ENCODE peak calls at places on chromosome 14, in six cellular contexts. One of them, this sample, is unnamed.

GRCh38 chr14:52299692-52300278 is 14.3 kb upstream of the PTGER2 start:
- DNase-seq in left ventricle myocardium inferior: no peak
- DNase-seq in psoas muscle: no peak
- DNase-seq in choroid plexus epithelial cell: peak; percentile 77
- DNase-seq in WTC11: no peak
- DNase-seq in ovary: no peak
- DNase-seq in this sample: peak; percentile 61

GRCh38 chr14:51424569-51425251 is 184.7 kb downstream of the TMX1 start:
- DNase-seq in WTC11: no peak
- DNase-seq in left ventricle myocardium inferior: peak; percentile 48
- DNase-seq in psoas muscle: no peak
- DNase-seq in ovary: no peak
- DNase-seq in choroid plexus epithelial cell: peak; percentile 91
- DNase-seq in this sample: no peak

GRCh38 chr14:76421662-76422061 is 45.7 kb downstream of the ESRRB start:
- DNase-seq in WTC11: peak; percentile 32
- DNase-seq in psoas muscle: no peak
- DNase-seq in left ventricle myocardium inferior: no peak
- DNase-seq in choroid plexus epithelial cell: no peak
- DNase-seq in ovary: no peak
- DNase-seq in this sample: no peak

GRCh38 chr14:104801284-104802119 is 601 bp downstream of the ZBTB42 start:
- DNase-seq in ovary: no peak
- DNase-seq in WTC11: no peak
- DNase-seq in psoas muscle: no peak
- DNase-seq in choroid plexus epithelial cell: no peak
- DNase-seq in left ventricle myocardium inferior: no peak
- DNase-seq in this sample: no peak

GRCh38 chr14:64720190-64720589 is 16.0 kb downstream of the PLEKHG3 start:
- DNase-seq in left ventricle myocardium inferior: no peak
- DNase-seq in ovary: no peak
- DNase-seq in psoas muscle: no peak
- DNase-seq in WTC11: peak; percentile 5
- DNase-seq in choroid plexus epithelial cell: peak; percentile 83
- DNase-seq in this sample: no peak

GRCh38 chr14:65210118-65210826 is 108.0 kb upstream of the MAX start:
- DNase-seq in choroid plexus epithelial cell: peak; percentile 73
- DNase-seq in left ventricle myocardium inferior: no peak
- DNase-seq in psoas muscle: no peak
- DNase-seq in WTC11: no peak
- DNase-seq in ovary: no peak
- DNase-seq in this sample: no peak

GRCh38 chr14:34501997-34502396 is 37.5 kb downstream of the EAPP start:
- DNase-seq in WTC11: no peak
- DNase-seq in left ventricle myocardium inferior: no peak
- DNase-seq in ovary: no peak
- DNase-seq in choroid plexus epithelial cell: peak; percentile 69
- DNase-seq in psoas muscle: no peak
- DNase-seq in this sample: no peak

GRCh38 chr14:64870160-64870559 is 9.5 kb downstream of the SPTB start:
- DNase-seq in left ventricle myocardium inferior: no peak
- DNase-seq in WTC11: no peak
- DNase-seq in choroid plexus epithelial cell: no peak
- DNase-seq in psoas muscle: no peak
- DNase-seq in ovary: no peak
- DNase-seq in this sample: no peak

GRCh38 chr14:34678306-34678705 is 36.1 kb downstream of the CFL2 start:
- DNase-seq in WTC11: no peak
- DNase-seq in choroid plexus epithelial cell: no peak
- DNase-seq in left ventricle myocardium inferior: no peak
- DNase-seq in psoas muscle: no peak
- DNase-seq in ovary: no peak
- DNase-seq in this sample: no peak

GRCh38 chr14:75303415-75303814 is 24.8 kb downstream of the FOS start:
- DNase-seq in psoas muscle: peak; percentile 42
- DNase-seq in ovary: peak; percentile 61
- DNase-seq in choroid plexus epithelial cell: peak; percentile 86
- DNase-seq in left ventricle myocardium inferior: peak; percentile 47
- DNase-seq in WTC11: peak; percentile 49
- DNase-seq in this sample: peak; percentile 62

GRCh38 chr14:65303902-65304222 is 108.7 kb upstream of the FUT8 start:
- DNase-seq in choroid plexus epithelial cell: no peak
- DNase-seq in left ventricle myocardium inferior: no peak
- DNase-seq in psoas muscle: no peak
- DNase-seq in WTC11: no peak
- DNase-seq in ovary: no peak
- DNase-seq in this sample: no peak

GRCh38 chr14:37087520-37087919 is 84.9 kb downstream of the SLC25A21 start:
- DNase-seq in ovary: no peak
- DNase-seq in left ventricle myocardium inferior: no peak
- DNase-seq in WTC11: no peak
- DNase-seq in choroid plexus epithelial cell: no peak
- DNase-seq in psoas muscle: no peak
- DNase-seq in this sample: no peak

GRCh38 chr14:59314019-59314608 is 125.6 kb downstream of the DAAM1 start:
- DNase-seq in psoas muscle: no peak
- DNase-seq in left ventricle myocardium inferior: no peak
- DNase-seq in ovary: no peak
- DNase-seq in WTC11: no peak
- DNase-seq in choroid plexus epithelial cell: no peak
- DNase-seq in this sample: no peak
- TF ChIP-seq CTCF in psoas muscle: no peak
- TF ChIP-seq CTCF in left ventricle myocardium inferior: no peak
- TF ChIP-seq CTCF in ovary: no peak
- TF ChIP-seq CTCF in WTC11: no peak
- TF ChIP-seq CTCF in choroid plexus epithelial cell: no peak
- TF ChIP-seq CTCF in this sample: no peak

GRCh38 chr14:100056431-100056830 is 8.8 kb upstream of the EVL start:
- DNase-seq in left ventricle myocardium inferior: no peak
- DNase-seq in ovary: no peak
- DNase-seq in WTC11: no peak
- DNase-seq in choroid plexus epithelial cell: no peak
- DNase-seq in psoas muscle: no peak
- DNase-seq in this sample: no peak

GRCh38 chr14:100058777-100059432 is 6.3 kb upstream of the EVL start:
- DNase-seq in WTC11: no peak
- DNase-seq in choroid plexus epithelial cell: no peak
- DNase-seq in psoas muscle: no peak
- DNase-seq in left ventricle myocardium inferior: no peak
- DNase-seq in ovary: no peak
- DNase-seq in this sample: peak; percentile 36

GRCh38 chr14:100059433-100059781 is 5.8 kb upstream of the EVL start:
- DNase-seq in WTC11: no peak
- DNase-seq in psoas muscle: no peak
- DNase-seq in ovary: no peak
- DNase-seq in left ventricle myocardium inferior: no peak
- DNase-seq in choroid plexus epithelial cell: no peak
- DNase-seq in this sample: no peak

GRCh38 chr14:100054553-100055075 is 10.6 kb upstream of the EVL start:
- DNase-seq in left ventricle myocardium inferior: no peak
- DNase-seq in WTC11: no peak
- DNase-seq in choroid plexus epithelial cell: no peak
- DNase-seq in ovary: no peak
- DNase-seq in psoas muscle: no peak
- DNase-seq in this sample: no peak

GRCh38 chr14:100056964-100057817 is 8.0 kb upstream of the EVL start:
- DNase-seq in ovary: no peak
- DNase-seq in WTC11: no peak
- DNase-seq in choroid plexus epithelial cell: peak; percentile 81
- DNase-seq in left ventricle myocardium inferior: no peak
- DNase-seq in psoas muscle: no peak
- DNase-seq in this sample: peak; percentile 56
- TF ChIP-seq CTCF in ovary: peak; percentile 11
- TF ChIP-seq CTCF in WTC11: no peak
- TF ChIP-seq CTCF in choroid plexus epithelial cell: peak; percentile 65
- TF ChIP-seq CTCF in left ventricle myocardium inferior: peak; percentile 49
- TF ChIP-seq CTCF in psoas muscle: peak; percentile 14
- TF ChIP-seq CTCF in this sample: peak; percentile 29

DNA sequence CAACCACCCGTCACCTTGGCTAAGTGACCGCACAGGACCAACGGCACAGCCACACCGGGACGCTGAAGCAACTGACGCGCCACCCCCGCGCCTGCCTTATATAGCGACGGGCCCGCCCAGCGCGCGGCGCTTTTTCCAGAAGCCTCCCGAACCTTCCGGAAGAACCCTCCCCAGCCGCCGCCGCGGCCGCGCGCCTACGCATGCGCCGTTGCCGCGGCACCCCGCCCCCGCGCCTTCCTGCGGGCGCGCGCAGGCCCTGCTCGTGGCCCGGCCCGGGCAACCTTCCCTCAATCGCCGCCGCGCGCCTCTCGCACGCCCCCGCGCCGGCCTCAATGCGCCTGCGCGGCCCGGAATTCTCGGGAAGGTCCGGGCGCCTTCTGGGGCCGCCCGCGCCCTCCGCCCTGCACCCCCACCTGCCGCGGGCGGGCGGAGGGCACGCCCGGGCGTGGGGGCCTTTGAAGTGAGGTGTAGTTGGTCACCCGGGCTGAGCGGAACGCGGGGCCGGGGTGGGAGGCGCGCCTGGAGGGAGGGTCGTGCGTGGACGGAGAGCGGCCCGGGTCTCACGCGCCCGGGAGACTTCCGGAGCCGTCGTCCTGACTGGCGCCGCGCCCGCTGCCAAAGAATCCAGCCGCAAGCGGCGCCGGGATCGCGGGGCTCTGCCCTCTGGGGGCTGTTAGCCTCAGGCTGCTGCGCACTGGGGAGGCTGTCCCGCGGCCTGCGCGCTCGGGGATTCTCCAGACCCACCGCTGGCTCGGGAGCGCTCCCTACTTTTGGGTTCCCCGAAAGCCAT is at the start of gene HSP90AA1:
- DNase-seq in WTC11: peak; percentile 94
- DNase-seq in ovary: peak; percentile 96
- DNase-seq in left ventricle myocardium inferior: peak; percentile 95
- DNase-seq in psoas muscle: peak; percentile 95
- DNase-seq in choroid plexus epithelial cell: peak; percentile 91
- DNase-seq in this sample: peak; percentile 99
- TF ChIP-seq CTCF in WTC11: no peak
- TF ChIP-seq CTCF in ovary: peak; percentile 14
- TF ChIP-seq CTCF in left ventricle myocardium inferior: peak; percentile 42
- TF ChIP-seq CTCF in psoas muscle: peak; percentile 12
- TF ChIP-seq CTCF in choroid plexus epithelial cell: no peak
- TF ChIP-seq CTCF in this sample: peak; percentile 22

GRCh38 chr14:77761205-77761931 is 412 bp upstream of the SNW1 start:
- DNase-seq in choroid plexus epithelial cell: peak; percentile 97
- DNase-seq in psoas muscle: peak; percentile 40
- DNase-seq in ovary: peak; percentile 31
- DNase-seq in WTC11: peak; percentile 36
- DNase-seq in left ventricle myocardium inferior: peak; percentile 32
- DNase-seq in this sample: no peak
- TF ChIP-seq CTCF in choroid plexus epithelial cell: peak; percentile 48
- TF ChIP-seq CTCF in psoas muscle: no peak
- TF ChIP-seq CTCF in ovary: no peak
- TF ChIP-seq CTCF in WTC11: no peak
- TF ChIP-seq CTCF in left ventricle myocardium inferior: peak; percentile 40
- TF ChIP-seq CTCF in this sample: peak; percentile 25

DNA sequence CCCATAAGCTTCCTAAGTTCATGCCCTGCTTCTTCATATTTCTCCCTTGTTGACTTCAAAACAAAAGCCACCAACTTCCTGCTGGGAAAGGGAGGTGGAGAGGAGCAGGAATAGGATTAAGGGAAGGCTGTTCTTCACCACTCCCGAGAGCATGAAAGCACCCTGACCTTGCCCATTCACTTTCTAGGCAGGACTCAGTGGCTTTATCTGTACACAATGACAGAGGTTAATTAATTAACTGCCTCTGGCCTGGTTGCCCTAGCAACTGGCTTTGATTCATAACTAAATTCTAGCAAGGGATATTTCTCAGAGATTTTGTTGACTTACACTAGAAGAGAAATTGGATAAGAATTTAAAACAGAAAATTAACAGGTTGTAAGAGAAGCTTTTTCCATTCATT is 396.8 kb downstream of the RPS29 start:
- DNase-seq in psoas muscle: no peak
- DNase-seq in WTC11: no peak
- DNase-seq in choroid plexus epithelial cell: no peak
- DNase-seq in ovary: no peak
- DNase-seq in left ventricle myocardium inferior: no peak
- DNase-seq in this sample: no peak
- TF ChIP-seq CTCF in psoas muscle: no peak
- TF ChIP-seq CTCF in WTC11: no peak
- TF ChIP-seq CTCF in choroid plexus epithelial cell: no peak
- TF ChIP-seq CTCF in ovary: no peak
- TF ChIP-seq CTCF in left ventricle myocardium inferior: no peak
- TF ChIP-seq CTCF in this sample: no peak

GRCh38 chr14:62168564-62169155 is 406.4 kb downstream of the SNAPC1 start:
- DNase-seq in choroid plexus epithelial cell: no peak
- DNase-seq in psoas muscle: no peak
- DNase-seq in left ventricle myocardium inferior: no peak
- DNase-seq in WTC11: no peak
- DNase-seq in ovary: no peak
- DNase-seq in this sample: no peak
- TF ChIP-seq CTCF in choroid plexus epithelial cell: peak; percentile 27
- TF ChIP-seq CTCF in psoas muscle: no peak
- TF ChIP-seq CTCF in left ventricle myocardium inferior: no peak
- TF ChIP-seq CTCF in WTC11: no peak
- TF ChIP-seq CTCF in ovary: no peak
- TF ChIP-seq CTCF in this sample: no peak

DNA sequence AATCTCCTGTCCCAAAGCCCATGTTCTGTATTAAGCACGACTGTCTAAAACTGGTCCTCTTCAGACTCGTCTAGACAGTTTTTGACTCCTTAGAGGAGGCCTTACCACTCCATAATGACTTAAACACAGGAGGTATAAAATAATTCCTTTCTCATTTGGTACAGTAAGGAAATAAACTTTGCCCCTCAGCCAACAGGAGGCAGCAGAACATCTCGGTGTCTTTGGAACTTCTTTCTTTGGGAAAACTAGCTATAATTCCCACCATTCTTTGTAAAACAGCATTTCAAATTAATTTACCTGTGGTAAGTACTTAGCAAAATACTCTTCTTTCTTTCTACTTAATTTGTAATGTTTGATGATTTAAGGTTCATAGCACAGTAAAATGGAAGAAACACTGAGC is 292.7 kb upstream of the G2E3 start:
- DNase-seq in left ventricle myocardium inferior: no peak
- DNase-seq in choroid plexus epithelial cell: no peak
- DNase-seq in ovary: no peak
- DNase-seq in psoas muscle: no peak
- DNase-seq in WTC11: no peak
- DNase-seq in this sample: no peak
- TF ChIP-seq CTCF in left ventricle myocardium inferior: no peak
- TF ChIP-seq CTCF in choroid plexus epithelial cell: no peak
- TF ChIP-seq CTCF in ovary: no peak
- TF ChIP-seq CTCF in psoas muscle: no peak
- TF ChIP-seq CTCF in WTC11: no peak
- TF ChIP-seq CTCF in this sample: no peak

GRCh38 chr14:98847520-98848468 is 424.2 kb downstream of the BCL11B start:
- DNase-seq in WTC11: no peak
- DNase-seq in choroid plexus epithelial cell: no peak
- DNase-seq in psoas muscle: no peak
- DNase-seq in ovary: no peak
- DNase-seq in left ventricle myocardium inferior: no peak
- DNase-seq in this sample: no peak
- TF ChIP-seq CTCF in WTC11: no peak
- TF ChIP-seq CTCF in choroid plexus epithelial cell: no peak
- TF ChIP-seq CTCF in psoas muscle: no peak
- TF ChIP-seq CTCF in ovary: no peak
- TF ChIP-seq CTCF in left ventricle myocardium inferior: no peak
- TF ChIP-seq CTCF in this sample: no peak

GRCh38 chr14:106436310-106436905 is 910.0 kb downstream of the TMEM121 start:
- DNase-seq in WTC11: peak; percentile 20
- DNase-seq in ovary: no peak
- DNase-seq in psoas muscle: no peak
- DNase-seq in choroid plexus epithelial cell: no peak
- DNase-seq in left ventricle myocardium inferior: peak; percentile 19
- DNase-seq in this sample: no peak
- TF ChIP-seq CTCF in WTC11: peak; percentile 25
- TF ChIP-seq CTCF in ovary: no peak
- TF ChIP-seq CTCF in psoas muscle: peak; percentile 7
- TF ChIP-seq CTCF in choroid plexus epithelial cell: no peak
- TF ChIP-seq CTCF in left ventricle myocardium inferior: peak; percentile 53
- TF ChIP-seq CTCF in this sample: peak; percentile 46